ENCODE peak calls at places on chromosomes 5 and 9, in six cellular contexts. R, N, H, T, Z and X are unnamed samples.

GRCh38 chr5:138849439-138849838 is 25.7 kb downstream of the LRRTM2 start:
- DNase-seq in T (no peak), H (peak), Z (peak), R (no peak), N (no peak), X (no peak)

GRCh38 chr9:15735083-15735974 is 182.5 kb downstream of the CCDC171 start:
- DNase-seq in T (no peak), R (peak), N (no peak), H (peak), Z (peak), X (no peak)

GRCh38 chr9:125558453-125559084 is 148.4 kb downstream of the MAPKAP1 start:
- DNase-seq in R (peak), Z (peak), T (peak), N (peak), H (peak), X (peak)

GRCh38 chr5:156414381-156414780 is 87.4 kb downstream of the SGCD start:
- DNase-seq in Z (no peak), H (peak), N (no peak), R (no peak), T (no peak), X (no peak)

GRCh38 chr9:97388721-97389238 is 23.1 kb upstream of the TDRD7 start:
- DNase-seq in H (no peak), N (no peak), Z (no peak), T (peak), R (no peak), X (no peak)

GRCh38 chr5:78666041-78666444 is 17.5 kb upstream of the LHFPL2 start:
- DNase-seq in Z (peak), H (peak), N (no peak), T (no peak), R (no peak), X (no peak)

GRCh38 chr9:26296910-26297309 is 595.7 kb downstream of the CAAP1 start:
- DNase-seq in T (no peak), Z (peak), H (peak), R (no peak), N (no peak), X (no peak)

GRCh38 chr9:104984541-104984940 is 56.6 kb upstream of the ABCA1 start:
- DNase-seq in H (no peak), N (no peak), T (no peak), Z (no peak), R (no peak), X (no peak)

GRCh38 chr9:717722-718121 is 123.8 kb upstream of the DMRT1 start:
- DNase-seq in H (peak), N (no peak), T (no peak), Z (no peak), R (no peak), X (no peak)

GRCh38 chr5:10518352-10518751 is 45.5 kb upstream of the ANKRD33B start:
- DNase-seq in R (peak), T (no peak), Z (peak), H (no peak), N (no peak), X (no peak)

GRCh38 chr5:154211611-154212390 is 21.3 kb downstream of the GALNT10 start:
- DNase-seq in N (no peak), Z (peak), T (no peak), H (peak), R (no peak), X (no peak)

GRCh38 chr5:133404724-133405123 is 207.6 kb downstream of the FSTL4 start:
- DNase-seq in Z (no peak), H (no peak), R (peak), T (no peak), N (no peak), X (no peak)